ENCODE peak calls at places on chromosomes 7 and 10, in nine cellular contexts. P is adrenal gland, F is HFF-Myc, Q is brain microvascular endothelial cell, B is foreskin fibroblast, M is kidney epithelial cell, L is astrocyte, K is lung, I is astrocyte of the spinal cord. H is an unnamed sample.

GRCh38 chr10:103723557-103723956 is 131.8 kb downstream of the SH3PXD2A start:
- DNase-seq in I (no peak), M (no peak), B (no peak), K (no peak), L (no peak), F (no peak), Q (no peak), P (no peak), H (no peak)

GRCh38 chr10:86385806-86386205 is 19.2 kb upstream of the GRID1 start:
- DNase-seq in I (no peak), M (no peak), K (peak; percentile 18), L (no peak), B (no peak), P (no peak), Q (no peak), F (no peak), H (no peak)

GRCh38 chr7:50646069-50646468 is 80.9 kb upstream of the DDC start:
- DNase-seq in P (no peak), K (peak; percentile 6), Q (no peak), L (no peak), F (no peak), M (no peak), I (no peak), B (no peak), H (no peak)

GRCh38 chr7:22858640-22859561 is 36.3 kb upstream of the TOMM7 start:
- DNase-seq in K (no peak), B (peak; percentile 91), F (peak; percentile 72), M (peak; percentile 69), L (peak; percentile 100), I (peak; percentile 98), P (no peak), Q (peak; percentile 94), H (peak; percentile 91)

GRCh38 chr10:113937756-113938155 is 83.3 kb downstream of the NHLRC2 start:
- DNase-seq in M (no peak), F (no peak), B (no peak), Q (no peak), I (no peak), L (no peak), P (no peak), K (no peak), H (no peak)

GRCh38 chr7:4707134-4707651 is 25.1 kb downstream of the FOXK1 start:
- DNase-seq in M (no peak), P (no peak), B (no peak), Q (no peak), F (no peak), L (peak; percentile 68), K (no peak), I (peak; percentile 54), H (no peak)

GRCh38 chr7:128113839-128114238 is 82.6 kb upstream of the LRRC4 start:
- DNase-seq in L (no peak), Q (no peak), K (no peak), B (no peak), F (no peak), P (no peak), M (no peak), I (no peak), H (no peak)

GRCh38 chr10:97336446-97336845 is 1.9 kb upstream of the FRAT2 start:
- DNase-seq in F (no peak), L (no peak), Q (no peak), I (no peak), M (no peak), P (no peak), B (no peak), K (no peak), H (no peak)

GRCh38 chr7:37052673-37053072 is 328.4 kb upstream of the AOAH start:
- DNase-seq in K (no peak), I (peak; percentile 30), Q (peak; percentile 47), M (no peak), B (no peak), F (no peak), L (peak; percentile 5), P (peak; percentile 28), H (peak; percentile 39)

GRCh38 chr7:138932870-138933269 is 48.3 kb downstream of the KIAA1549 start:
- DNase-seq in B (no peak), Q (no peak), I (no peak), L (no peak), K (no peak), F (no peak), M (no peak), P (no peak), H (no peak)

GRCh38 chr7:114082934-114083647 is 164.3 kb upstream of the PPP1R3A start:
- DNase-seq in B (no peak), I (peak; percentile 56), P (peak; percentile 16), K (no peak), L (no peak), Q (no peak), F (no peak), M (no peak), H (peak; percentile 25)

GRCh38 chr10:112783653-112784426 is 166.2 kb upstream of the TCF7L2 start:
- DNase-seq in M (no peak), I (no peak), P (peak; percentile 35), L (no peak), B (no peak), F (no peak), Q (no peak), K (peak; percentile 27), H (no peak)

GRCh38 chr7:29127527-29127926 is 18.8 kb downstream of the CPVL start:
- DNase-seq in B (no peak), L (no peak), Q (no peak), K (no peak), I (no peak), P (no peak), M (no peak), F (no peak), H (no peak)

GRCh38 chr10:44975487-44976331 is 2.9 kb downstream of the DEPP1 start:
- DNase-seq in K (no peak), I (peak; percentile 81), P (no peak), F (no peak), Q (peak; percentile 37), L (peak; percentile 76), B (no peak), M (peak; percentile 77), H (peak; percentile 82)

GRCh38 chr10:114821915-114822770 is 563 bp downstream of the FHIP2A start:
- DNase-seq in K (peak; percentile 32), I (peak; percentile 62), F (no peak), P (peak; percentile 35), B (no peak), M (no peak), L (peak; percentile 19), Q (peak; percentile 25), H (peak; percentile 41)

GRCh38 chr10:107213861-107214260 is 49.4 kb upstream of the SORCS1 start:
- DNase-seq in P (no peak), M (no peak), B (no peak), Q (no peak), K (no peak), L (no peak), I (no peak), F (no peak), H (no peak)

DNA sequence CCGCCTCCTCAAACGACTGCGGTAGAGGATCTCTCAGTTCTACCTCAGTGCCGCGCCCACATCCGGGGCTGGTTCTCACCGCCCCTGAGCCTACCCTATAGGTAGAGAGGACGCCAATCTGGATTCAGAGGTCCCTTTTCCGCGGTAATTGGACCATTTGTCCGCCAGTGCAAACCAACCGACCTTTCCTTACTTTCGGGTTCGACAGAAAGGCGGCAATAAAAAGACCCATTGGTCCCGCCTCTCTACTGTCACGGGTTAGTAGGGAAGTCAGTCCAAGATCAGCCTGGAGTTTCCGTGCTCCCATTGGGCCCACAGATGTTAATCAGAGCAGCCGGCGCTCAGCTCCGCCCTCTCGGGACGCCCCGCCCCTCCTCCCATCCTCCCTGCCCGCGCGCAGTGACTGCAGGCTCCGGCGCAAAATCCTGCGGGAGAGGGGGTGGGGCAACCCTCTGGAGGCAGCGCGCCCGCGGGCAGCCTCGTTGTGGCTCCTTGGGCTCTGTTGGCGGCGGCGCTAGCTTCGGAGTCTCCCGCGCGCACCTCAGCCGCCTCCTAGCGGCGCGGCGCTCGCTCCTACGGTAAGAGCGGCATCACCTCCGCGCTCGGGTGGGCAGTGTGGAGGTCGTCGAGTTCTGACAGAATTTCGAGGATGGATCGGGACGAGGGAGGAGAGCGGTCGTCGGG is at the start of the genes PHTF2 and TMEM60:
- DNase-seq in I (peak; percentile 100), F (peak; percentile 99), M (peak; percentile 99), K (peak; percentile 99), P (peak; percentile 99), L (peak; percentile 99), Q (peak; percentile 100), B (peak; percentile 99), H (peak; percentile 100)
- TF ChIP-seq CTCF in I (peak; percentile 61), F (peak; percentile 49), M (peak; percentile 62), K (no peak), P (peak; percentile 47), L (peak; percentile 6), Q (peak; percentile 69), B (peak; percentile 62), H (peak; percentile 41)

DNA sequence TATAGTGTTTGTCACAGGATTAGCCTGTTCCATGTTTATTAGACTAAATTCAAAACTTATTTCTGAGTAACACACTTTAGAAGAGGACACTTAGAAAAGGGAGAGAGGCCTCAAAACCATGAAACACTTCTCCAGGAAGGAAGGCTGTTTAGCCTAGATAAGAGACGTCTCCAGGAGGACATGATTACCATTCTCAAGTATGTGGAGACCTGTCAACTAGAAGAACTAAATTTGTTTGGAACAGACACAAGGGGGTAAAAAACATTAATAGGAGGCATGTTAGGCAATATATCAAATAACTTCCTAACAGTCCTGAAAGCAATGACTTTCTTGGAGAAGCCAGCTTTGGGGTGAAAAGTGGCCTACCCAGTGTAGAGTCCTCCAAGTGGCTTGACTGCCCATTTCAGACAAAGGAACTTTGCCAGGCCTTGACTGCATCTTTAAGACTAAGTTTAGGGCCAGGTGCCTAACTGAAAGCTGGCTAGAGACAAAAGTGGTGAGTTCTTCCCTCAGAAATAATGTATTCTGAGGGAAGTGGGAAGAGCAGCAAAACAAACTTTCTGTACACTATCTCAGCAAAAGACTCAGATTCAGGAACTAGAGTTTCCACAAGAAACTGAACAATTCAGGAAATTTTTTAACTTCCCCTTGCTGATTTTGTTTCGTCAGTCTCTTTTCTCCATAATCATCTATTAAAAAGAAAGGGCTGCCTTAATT is 11.8 kb downstream of the NCOA4 start:
- DNase-seq in M (no peak), L (peak; percentile 61), P (no peak), Q (peak; percentile 26), F (no peak), B (no peak), K (no peak), I (no peak), H (peak; percentile 59)
- H3K4me3 ChIP-seq in M (no peak overlapping the region), L (no peak overlapping the region), P (no peak overlapping the region), Q (no peak overlapping the region), F (no peak overlapping the region), B (no peak overlapping the region), K (no peak overlapping the region), I (no peak overlapping the region), H (no peak overlapping the region)

GRCh38 chr10:52191049-52191448 is 123.0 kb upstream of the DKK1 start:
- DNase-seq in L (no peak), F (no peak), B (no peak), M (no peak), Q (no peak), P (no peak), K (no peak), I (no peak), H (no peak)

GRCh38 chr10:52185256-52185655 is 128.8 kb upstream of the DKK1 start:
- DNase-seq in P (no peak), L (no peak), Q (no peak), I (no peak), B (no peak), K (no peak), M (no peak), F (no peak), H (no peak)

GRCh38 chr10:52187521-52188258 is 126.4 kb upstream of the DKK1 start:
- DNase-seq in K (no peak), F (no peak), Q (no peak), L (no peak), B (no peak), I (no peak), M (no peak), P (no peak), H (no peak)
- TF ChIP-seq CTCF in K (no peak), F (no peak), Q (no peak), L (no peak), B (no peak), I (no peak), M (no peak), P (no peak), H (no peak)

GRCh38 chr7:26375604-26376207 is 84.0 kb downstream of the SNX10 start:
- DNase-seq in B (no peak), F (no peak), I (no peak), Q (no peak), K (no peak), M (no peak), P (no peak), L (no peak), H (no peak)
- H3K4me3 ChIP-seq in B (no peak overlapping the region), F (no peak overlapping the region), I (no peak overlapping the region), Q (no peak overlapping the region), K (peak overlapping the region; percentile 56), M (peak overlapping the region; percentile 76), P (no peak overlapping the region), L (peak overlapping the region; percentile 29), H (no peak overlapping the region)